ENCODE peak calls at places on chromosomes 2 and 18, in seven cellular contexts. T is transverse colon, D is uterus, S is GM23248, H is left ventricle myocardium inferior, Q is HepG2, P is heart left ventricle. V is an unnamed sample. For H3K4me1 and H3K9me3, the result is how much of the 10 kb centered on the place peaks cover.

GRCh38 chr2:143720093-143720664 is 591.0 kb downstream of the ARHGAP15 start:
- DNase-seq in Q (no peak), S (no peak), H (no peak), P (no peak), D (no peak), T (no peak), V (no peak)

GRCh38 chr18:61854578-61854977 is 38.2 kb downstream of the RNF152 start:
- DNase-seq in D (no peak), Q (no peak), T (no peak), S (no peak), P (no peak), H (no peak), V (no peak)

GRCh38 chr2:238754259-238754658 is 93.6 kb upstream of the TWIST2 start:
- DNase-seq in D (no peak), H (no peak), Q (no peak), T (no peak), P (no peak), S (peak), V (no peak)

GRCh38 chr18:47981320-47981719 is 50.9 kb upstream of the SMAD2 start:
- DNase-seq in H (no peak), P (no peak), D (no peak), Q (no peak), T (no peak), S (no peak), V (no peak)

GRCh38 chr2:146826388-146826787 is 1018.4 kb upstream of the ACVR2A start:
- DNase-seq in P (no peak), S (no peak), H (no peak), Q (no peak), D (no peak), T (no peak), V (no peak)

GRCh38 chr2:127649100-127649611 is 3.2 kb downstream of the GPR17 start:
- DNase-seq in H (no peak), D (no peak), S (no peak), T (no peak), P (peak), Q (no peak), V (peak)

GRCh38 chr18:70553961-70554325 is 265.1 kb downstream of the SOCS6 start:
- DNase-seq in Q (no peak), S (peak), T (no peak), P (no peak), D (no peak), H (no peak), V (no peak)

GRCh38 chr2:201234167-201235139 is 25.9 kb upstream of the CASP8 start:
- DNase-seq in P (no peak), H (no peak), D (no peak), Q (no peak), T (no peak), S (peak), V (no peak)

GRCh38 chr2:60925994-60926750 is 44.8 kb downstream of the REL start:
- DNase-seq in H (no peak), S (peak), P (no peak), D (no peak), Q (peak), T (no peak), V (no peak)

GRCh38 chr2:121489284-121489683 is 41.4 kb upstream of the RNU4ATAC start:
- DNase-seq in S (no peak), Q (peak), T (no peak), P (no peak), H (no peak), D (no peak), V (no peak)

GRCh38 chr2:240463274-240463865 is 27.9 kb downstream of the GPC1 start:
- DNase-seq in D (peak), S (peak), H (peak), P (peak), T (peak), Q (no peak), V (peak)

GRCh38 chr2:204175552-204176271 is 239.1 kb downstream of the ICOS start:
- DNase-seq in S (no peak), H (no peak), Q (peak), T (no peak), P (no peak), D (no peak), V (no peak)

GRCh38 chr2:190486037-190486623 is 48.4 kb downstream of the NEMP2 start:
- DNase-seq in Q (no peak), H (no peak), S (peak), P (no peak), D (no peak), T (no peak), V (no peak)

GRCh38 chr2:73896362-73897239 is 3.8 kb downstream of the ACTG2 start:
- DNase-seq in D (no peak), S (peak), P (peak), Q (no peak), T (no peak), H (no peak), V (no peak)

GRCh38 chr18:22687892-22688680 is 245.0 kb upstream of the RBBP8 start:
- DNase-seq in T (no peak), H (no peak), S (no peak), P (no peak), Q (no peak), D (no peak), V (no peak)

GRCh38 chr2:86675611-86676015 is 44.5 kb upstream of the RMND5A start:
- DNase-seq in T (peak), H (no peak), Q (peak), S (no peak), P (no peak), D (no peak), V (no peak)

GRCh38 chr2:120245520-120245835 is 7.2 kb upstream of the RALB start:
- DNase-seq in D (peak), Q (peak), P (no peak), H (no peak), T (peak), S (no peak), V (peak)

GRCh38 chr2:157876066-157876770 is at the start of gene ACVR1:
- DNase-seq in T (peak), D (peak), S (peak), Q (peak), H (peak), P (peak), V (peak)

GRCh38 chr2:157874278-157874825 is 1.8 kb downstream of the ACVR1 start:
- DNase-seq in D (no peak), H (peak), S (peak), T (no peak), Q (no peak), P (peak), V (peak)

GRCh38 chr2:157876771-157877108 is 610 bp upstream of the ACVR1 start:
- DNase-seq in T (no peak), H (no peak), P (no peak), D (no peak), Q (no peak), S (no peak), V (no peak)

GRCh38 chr2:157874997-157875719 is 972 bp downstream of the ACVR1 start:
- DNase-seq in D (peak), H (peak), T (peak), Q (no peak), S (peak), P (peak), V (peak)

DNA sequence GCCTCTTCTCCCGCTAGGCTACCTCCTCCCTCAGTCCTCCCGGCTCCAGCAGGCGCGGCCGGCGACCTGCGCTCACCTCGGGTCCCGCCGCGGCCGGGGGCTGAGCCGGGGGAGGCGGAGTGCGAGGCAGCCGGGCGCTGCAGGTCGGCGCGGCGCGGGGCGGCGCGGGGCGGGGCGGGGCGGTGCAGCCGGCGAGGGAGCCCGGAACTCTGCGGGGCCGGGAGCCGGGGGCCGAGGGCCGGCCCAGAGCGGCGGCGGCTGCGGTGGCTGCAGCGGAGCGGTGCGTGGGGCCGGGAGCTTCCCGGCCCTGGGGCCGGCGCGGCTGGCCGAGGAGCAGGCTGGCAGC is 437 bp downstream of the ACVR1 start:
- DNase-seq in T (peak), H (peak), Q (peak), D (peak), S (peak), P (peak), V (peak)
- H3K4me1 ChIP-seq in T (under half), H (under half), Q (under half), D (under half), S (under half), P (under half), V (under half)

DNA sequence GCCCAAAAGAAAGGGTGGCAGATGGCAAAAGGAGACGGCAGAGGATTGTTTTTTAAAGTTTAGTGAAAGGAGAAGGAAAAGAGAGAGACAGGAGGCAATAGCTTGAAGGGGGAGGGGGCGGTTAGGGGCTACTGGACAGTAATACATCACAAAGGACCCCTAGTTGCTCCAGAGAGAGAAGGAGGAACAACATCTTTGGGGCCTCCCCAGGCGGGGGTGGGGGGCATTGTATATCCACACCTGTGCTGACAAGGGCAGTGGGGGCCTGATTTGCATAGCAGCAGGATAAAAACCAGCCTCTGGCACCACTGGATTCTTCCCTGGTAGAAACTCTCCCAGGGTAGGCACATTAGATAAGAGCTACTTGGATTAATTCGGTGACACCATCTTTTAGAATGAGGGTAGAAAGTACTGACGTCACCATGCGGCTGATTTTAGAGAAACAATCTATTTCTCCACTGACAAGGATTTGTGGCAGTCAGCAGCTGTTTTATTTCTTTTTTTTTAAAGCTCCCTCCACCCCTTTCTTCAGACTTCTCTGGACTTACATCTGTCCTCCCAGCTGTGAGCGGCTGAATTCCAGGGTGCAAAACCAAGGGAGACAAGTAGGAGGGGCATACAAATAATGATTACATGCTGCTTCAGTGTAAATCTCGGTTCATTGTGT is 199.8 kb upstream of the NRP2 start:
- DNase-seq in Q (no peak), P (peak), S (no peak), H (peak), T (no peak), D (peak), V (peak)
- H3K4me3 ChIP-seq in Q (no peak), P (no peak), S (no peak), H (no peak), T (no peak), D (no peak), V (no peak)

DNA sequence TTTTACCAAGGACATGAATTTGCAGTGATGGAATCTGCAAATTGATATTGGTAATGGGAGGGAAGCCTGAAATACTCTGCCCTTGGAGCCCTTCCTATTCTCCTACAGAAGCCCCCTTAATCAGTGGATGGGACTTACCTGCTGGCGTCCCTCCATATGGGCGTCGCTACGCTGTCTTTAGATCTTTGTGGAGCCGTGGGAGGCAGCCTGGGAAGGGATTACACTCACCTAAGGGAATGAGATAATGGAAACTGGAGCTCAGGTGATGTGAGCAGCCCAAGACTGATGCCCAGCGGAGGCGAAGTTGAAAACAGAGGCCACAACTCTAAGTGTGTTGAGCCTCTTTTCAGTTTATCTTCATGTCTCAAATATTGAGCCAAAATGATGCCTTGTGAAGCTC is 306.6 kb downstream of the MYCN start:
- DNase-seq in Q (no peak), S (no peak), H (no peak), D (no peak), P (no peak), T (no peak), V (no peak)
- H3K9me3 ChIP-seq in Q (under half), S (under half), H (under half), D (under half), P (under half), T (under half), V (under half)

DNA sequence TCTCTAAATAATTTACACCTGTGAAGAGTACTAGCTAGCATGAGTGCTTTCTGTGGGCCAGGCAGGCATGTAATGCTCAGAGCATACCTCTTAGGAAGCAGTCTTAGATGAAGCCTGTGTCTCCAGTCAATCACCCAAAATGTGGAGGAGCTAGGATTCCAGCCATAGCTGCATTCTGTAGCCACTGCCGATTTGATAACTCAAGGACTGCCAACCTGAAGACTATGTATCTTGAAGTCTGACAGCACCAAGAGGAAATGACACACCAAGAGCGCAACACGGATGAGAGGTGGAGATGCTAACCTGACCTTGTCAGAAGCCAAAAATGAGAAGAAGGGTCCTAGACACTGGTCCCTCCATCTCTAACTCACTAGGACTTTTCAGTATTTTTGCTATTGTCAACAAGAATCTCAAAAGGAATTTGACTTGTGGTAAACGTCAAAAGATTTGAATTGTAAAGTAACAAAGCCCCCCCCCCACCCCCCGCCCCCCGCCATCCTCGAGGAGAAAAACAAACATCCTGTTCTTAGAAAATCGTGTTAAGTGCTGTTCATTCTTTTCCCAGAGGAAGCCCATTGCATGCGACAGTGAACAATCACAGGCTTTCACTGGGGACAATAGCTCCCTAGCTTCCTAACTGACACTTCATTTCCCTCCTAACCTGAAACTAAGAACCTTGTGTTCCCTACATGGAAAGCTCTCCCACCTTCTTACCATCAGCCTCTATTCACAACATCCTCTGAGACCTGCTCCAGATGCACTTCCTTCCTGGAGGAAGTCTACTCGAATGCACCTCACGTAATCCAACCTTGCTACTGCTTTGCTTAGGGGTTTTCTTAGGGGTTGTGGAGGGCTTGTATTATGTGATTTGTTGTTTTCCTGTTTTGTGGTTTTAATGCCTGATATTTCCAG is 14.7 kb downstream of the CDC42EP3 start:
- DNase-seq in H (no peak), Q (no peak), S (no peak), T (no peak), D (no peak), P (peak), V (no peak)
- H3K4me1 ChIP-seq in H (half or more), Q (under half), S (half or more), T (half or more), D (under half), P (half or more), V (under half)

GRCh38 chr2:114922076-114922475 is 479.6 kb downstream of the DPP10 start:
- DNase-seq in P (no peak), D (no peak), H (no peak), T (no peak), S (no peak), Q (no peak), V (no peak)
- H3K4me3 ChIP-seq in P (no peak), D (no peak), H (no peak), T (no peak), S (no peak), Q (no peak), V (no peak)

GRCh38 chr18:80023173-80023572 is 11.1 kb upstream of the RBFA start:
- DNase-seq in T (no peak), D (no peak), H (no peak), S (peak), P (no peak), Q (no peak), V (no peak)
- H3K9me3 ChIP-seq in T (half or more), D (under half), H (half or more), S (under half), P (under half), Q (half or more), V (under half)